ENCODE peak calls at places on chromosomes 2 and 18, in six cellular contexts. One of them, this sample, is unnamed.

GRCh38 chr2:10019174-10019971 is 24.0 kb upstream of the KLF11 start:
- DNase-seq in GM23338: no peak
- DNase-seq in stimulated activated CD8-positive, alpha-beta memory T cell treated with anti-CD3 and anti-CD28 coated beads, Interleukin-2, amount 100 ng/mL, for 1 hour: no peak
- DNase-seq in activated naive CD4-positive, alpha-beta T cell: no peak
- DNase-seq in left cardiac atrium: no peak
- DNase-seq in thoracic aorta: no peak
- DNase-seq in this sample: no peak

GRCh38 chr18:61738042-61738441 is 154.8 kb downstream of the RNF152 start:
- DNase-seq in GM23338: no peak
- DNase-seq in thoracic aorta: no peak
- DNase-seq in left cardiac atrium: no peak
- DNase-seq in stimulated activated CD8-positive, alpha-beta memory T cell treated with anti-CD3 and anti-CD28 coated beads, Interleukin-2, amount 100 ng/mL, for 1 hour: no peak
- DNase-seq in activated naive CD4-positive, alpha-beta T cell: no peak
- DNase-seq in this sample: no peak

GRCh38 chr18:3827236-3827635 is 377.3 kb downstream of the TGIF1 start:
- DNase-seq in stimulated activated CD8-positive, alpha-beta memory T cell treated with anti-CD3 and anti-CD28 coated beads, Interleukin-2, amount 100 ng/mL, for 1 hour: no peak
- DNase-seq in GM23338: no peak
- DNase-seq in left cardiac atrium: no peak
- DNase-seq in activated naive CD4-positive, alpha-beta T cell: no peak
- DNase-seq in thoracic aorta: no peak
- DNase-seq in this sample: no peak

GRCh38 chr2:18077724-18078123 is 199.3 kb downstream of the KCNS3 start:
- DNase-seq in thoracic aorta: no peak
- DNase-seq in GM23338: no peak
- DNase-seq in left cardiac atrium: no peak
- DNase-seq in activated naive CD4-positive, alpha-beta T cell: no peak
- DNase-seq in stimulated activated CD8-positive, alpha-beta memory T cell treated with anti-CD3 and anti-CD28 coated beads, Interleukin-2, amount 100 ng/mL, for 1 hour: no peak
- DNase-seq in this sample: no peak

GRCh38 chr18:8719192-8719591 is 13.8 kb downstream of the MTCL1 start:
- DNase-seq in thoracic aorta: no peak
- DNase-seq in stimulated activated CD8-positive, alpha-beta memory T cell treated with anti-CD3 and anti-CD28 coated beads, Interleukin-2, amount 100 ng/mL, for 1 hour: no peak
- DNase-seq in activated naive CD4-positive, alpha-beta T cell: no peak
- DNase-seq in GM23338: no peak
- DNase-seq in left cardiac atrium: no peak
- DNase-seq in this sample: no peak

GRCh38 chr2:71129891-71130324 is at the start of gene MCEE:
- DNase-seq in left cardiac atrium: peak
- DNase-seq in stimulated activated CD8-positive, alpha-beta memory T cell treated with anti-CD3 and anti-CD28 coated beads, Interleukin-2, amount 100 ng/mL, for 1 hour: peak
- DNase-seq in activated naive CD4-positive, alpha-beta T cell: peak
- DNase-seq in thoracic aorta: peak
- DNase-seq in GM23338: peak
- DNase-seq in this sample: peak

GRCh38 chr18:63346031-63346430 is 21.0 kb downstream of the KDSR start:
- DNase-seq in thoracic aorta: no peak
- DNase-seq in GM23338: no peak
- DNase-seq in left cardiac atrium: peak
- DNase-seq in activated naive CD4-positive, alpha-beta T cell: no peak
- DNase-seq in stimulated activated CD8-positive, alpha-beta memory T cell treated with anti-CD3 and anti-CD28 coated beads, Interleukin-2, amount 100 ng/mL, for 1 hour: no peak
- DNase-seq in this sample: no peak

GRCh38 chr2:33518929-33519328 is 42.5 kb downstream of the RASGRP3 start:
- DNase-seq in left cardiac atrium: no peak
- DNase-seq in thoracic aorta: no peak
- DNase-seq in GM23338: no peak
- DNase-seq in activated naive CD4-positive, alpha-beta T cell: no peak
- DNase-seq in stimulated activated CD8-positive, alpha-beta memory T cell treated with anti-CD3 and anti-CD28 coated beads, Interleukin-2, amount 100 ng/mL, for 1 hour: no peak
- DNase-seq in this sample: no peak

GRCh38 chr18:44195394-44196140 is 485.1 kb upstream of the SETBP1 start:
- DNase-seq in left cardiac atrium: no peak
- DNase-seq in GM23338: no peak
- DNase-seq in activated naive CD4-positive, alpha-beta T cell: no peak
- DNase-seq in stimulated activated CD8-positive, alpha-beta memory T cell treated with anti-CD3 and anti-CD28 coated beads, Interleukin-2, amount 100 ng/mL, for 1 hour: no peak
- DNase-seq in thoracic aorta: no peak
- DNase-seq in this sample: no peak

GRCh38 chr2:118417417-118418125 is 329.3 kb downstream of the INSIG2 start:
- DNase-seq in stimulated activated CD8-positive, alpha-beta memory T cell treated with anti-CD3 and anti-CD28 coated beads, Interleukin-2, amount 100 ng/mL, for 1 hour: no peak
- DNase-seq in left cardiac atrium: no peak
- DNase-seq in activated naive CD4-positive, alpha-beta T cell: no peak
- DNase-seq in thoracic aorta: no peak
- DNase-seq in GM23338: no peak
- DNase-seq in this sample: no peak

GRCh38 chr18:23995180-23995579 is 19.4 kb upstream of the TTC39C start:
- DNase-seq in left cardiac atrium: no peak
- DNase-seq in thoracic aorta: no peak
- DNase-seq in activated naive CD4-positive, alpha-beta T cell: no peak
- DNase-seq in GM23338: no peak
- DNase-seq in stimulated activated CD8-positive, alpha-beta memory T cell treated with anti-CD3 and anti-CD28 coated beads, Interleukin-2, amount 100 ng/mL, for 1 hour: no peak
- DNase-seq in this sample: peak

GRCh38 chr2:218831378-218831990 is at the start of gene PRKAG3:
- DNase-seq in left cardiac atrium: peak
- DNase-seq in activated naive CD4-positive, alpha-beta T cell: no peak
- DNase-seq in GM23338: no peak
- DNase-seq in stimulated activated CD8-positive, alpha-beta memory T cell treated with anti-CD3 and anti-CD28 coated beads, Interleukin-2, amount 100 ng/mL, for 1 hour: no peak
- DNase-seq in thoracic aorta: peak
- DNase-seq in this sample: no peak

GRCh38 chr18:46211816-46212215 is 107.6 kb downstream of the HAUS1 start:
- DNase-seq in GM23338: no peak
- DNase-seq in stimulated activated CD8-positive, alpha-beta memory T cell treated with anti-CD3 and anti-CD28 coated beads, Interleukin-2, amount 100 ng/mL, for 1 hour: no peak
- DNase-seq in left cardiac atrium: no peak
- DNase-seq in activated naive CD4-positive, alpha-beta T cell: no peak
- DNase-seq in thoracic aorta: no peak
- DNase-seq in this sample: no peak

GRCh38 chr2:238929242-238930081 is 81.6 kb downstream of the TWIST2 start:
- DNase-seq in stimulated activated CD8-positive, alpha-beta memory T cell treated with anti-CD3 and anti-CD28 coated beads, Interleukin-2, amount 100 ng/mL, for 1 hour: no peak
- DNase-seq in activated naive CD4-positive, alpha-beta T cell: no peak
- DNase-seq in GM23338: no peak
- DNase-seq in left cardiac atrium: peak
- DNase-seq in thoracic aorta: no peak
- DNase-seq in this sample: no peak

GRCh38 chr2:204046145-204046544 is 109.6 kb downstream of the ICOS start:
- DNase-seq in stimulated activated CD8-positive, alpha-beta memory T cell treated with anti-CD3 and anti-CD28 coated beads, Interleukin-2, amount 100 ng/mL, for 1 hour: no peak
- DNase-seq in thoracic aorta: no peak
- DNase-seq in activated naive CD4-positive, alpha-beta T cell: no peak
- DNase-seq in left cardiac atrium: no peak
- DNase-seq in GM23338: no peak
- DNase-seq in this sample: peak

GRCh38 chr2:12881952-12882351 is 165.2 kb downstream of the TRIB2 start:
- DNase-seq in activated naive CD4-positive, alpha-beta T cell: no peak
- DNase-seq in thoracic aorta: no peak
- DNase-seq in stimulated activated CD8-positive, alpha-beta memory T cell treated with anti-CD3 and anti-CD28 coated beads, Interleukin-2, amount 100 ng/mL, for 1 hour: no peak
- DNase-seq in left cardiac atrium: no peak
- DNase-seq in GM23338: peak
- DNase-seq in this sample: no peak

GRCh38 chr2:19990416-19990728 is 467 bp upstream of the WDR35 start:
- DNase-seq in GM23338: no peak
- DNase-seq in activated naive CD4-positive, alpha-beta T cell: no peak
- DNase-seq in stimulated activated CD8-positive, alpha-beta memory T cell treated with anti-CD3 and anti-CD28 coated beads, Interleukin-2, amount 100 ng/mL, for 1 hour: no peak
- DNase-seq in left cardiac atrium: no peak
- DNase-seq in thoracic aorta: no peak
- DNase-seq in this sample: no peak

GRCh38 chr2:136531731-136532130 is 233.6 kb upstream of the THSD7B start:
- DNase-seq in activated naive CD4-positive, alpha-beta T cell: no peak
- DNase-seq in GM23338: no peak
- DNase-seq in stimulated activated CD8-positive, alpha-beta memory T cell treated with anti-CD3 and anti-CD28 coated beads, Interleukin-2, amount 100 ng/mL, for 1 hour: no peak
- DNase-seq in left cardiac atrium: no peak
- DNase-seq in thoracic aorta: no peak
- DNase-seq in this sample: no peak

GRCh38 chr2:221876016-221876415 is 303.9 kb upstream of the EPHA4 start:
- DNase-seq in thoracic aorta: no peak
- DNase-seq in stimulated activated CD8-positive, alpha-beta memory T cell treated with anti-CD3 and anti-CD28 coated beads, Interleukin-2, amount 100 ng/mL, for 1 hour: no peak
- DNase-seq in GM23338: no peak
- DNase-seq in left cardiac atrium: no peak
- DNase-seq in activated naive CD4-positive, alpha-beta T cell: no peak
- DNase-seq in this sample: no peak

GRCh38 chr18:26438980-26439379 is 109.4 kb downstream of the KCTD1 start:
- DNase-seq in stimulated activated CD8-positive, alpha-beta memory T cell treated with anti-CD3 and anti-CD28 coated beads, Interleukin-2, amount 100 ng/mL, for 1 hour: no peak
- DNase-seq in GM23338: no peak
- DNase-seq in activated naive CD4-positive, alpha-beta T cell: no peak
- DNase-seq in thoracic aorta: no peak
- DNase-seq in left cardiac atrium: no peak
- DNase-seq in this sample: peak